ENCODE peak calls at places on chromosomes 1 and 21, in ten cellular contexts. A, E, O, N, Q, K, U, H, P and I are unnamed samples.

GRCh38 chr1:5740865-5741860 is 251.1 kb downstream of the NPHP4 start:
- DNase-seq in A (no peak), K (no peak), U (no peak), O (no peak), N (no peak), H (no peak), Q (no peak), E (no peak), P (no peak), I (no peak)

GRCh38 chr1:171254859-171255258 is 6.6 kb downstream of the FMO1 start:
- DNase-seq in P (no peak), Q (no peak), U (no peak), N (no peak), K (peak; percentile 59), E (no peak), H (no peak), A (peak; percentile 83), O (no peak), I (no peak)

GRCh38 chr21:46634966-46635323 is 529 bp upstream of the PRMT2 start:
- DNase-seq in N (peak; percentile 85), E (peak; percentile 91), Q (peak; percentile 74), O (no peak), H (no peak), P (peak; percentile 91), K (peak; percentile 82), U (no peak), A (peak; percentile 74), I (no peak)

GRCh38 chr1:178543291-178543609 is 30.3 kb downstream of the TEX35 start:
- DNase-seq in P (no peak), A (no peak), N (no peak), Q (no peak), E (no peak), U (no peak), O (no peak), H (no peak), K (no peak), I (no peak)

GRCh38 chr1:239308701-239309333 is 77.6 kb upstream of the CHRM3 start:
- DNase-seq in U (peak; percentile 50), Q (peak; percentile 44), E (no peak), H (peak; percentile 55), A (peak; percentile 22), K (peak; percentile 1), P (no peak), N (no peak), O (no peak), I (no peak)

GRCh38 chr1:50967416-50968020 is 2.5 kb upstream of the CDKN2C start:
- DNase-seq in U (no peak), N (no peak), H (no peak), Q (no peak), O (no peak), A (no peak), E (peak; percentile 55), K (peak; percentile 61), P (peak; percentile 45), I (no peak)

GRCh38 chr1:243293941-243294722 is 38.3 kb downstream of the SDCCAG8 start:
- DNase-seq in Q (no peak), E (no peak), U (no peak), P (no peak), O (no peak), N (no peak), A (peak; percentile 22), K (no peak), H (peak; percentile 26), I (no peak)

GRCh38 chr1:222288056-222288455 is 259.8 kb downstream of the HHIPL2 start:
- DNase-seq in U (no peak), P (peak; percentile 67), K (peak; percentile 44), A (peak; percentile 88), Q (no peak), H (no peak), O (no peak), E (peak; percentile 32), N (no peak), I (no peak)

GRCh38 chr1:106926748-106927582 is 129.5 kb upstream of the PRMT6 start:
- DNase-seq in P (no peak), Q (no peak), O (no peak), A (peak; percentile 72), H (no peak), U (no peak), N (no peak), E (no peak), K (peak; percentile 40), I (no peak)

GRCh38 chr1:48069662-48070432 is 72.7 kb upstream of the TRABD2B start:
- DNase-seq in E (peak; percentile 84), N (peak; percentile 44), O (no peak), K (peak; percentile 44), H (no peak), Q (no peak), A (no peak), P (no peak), U (no peak), I (no peak)

GRCh38 chr1:197210426-197210825 is 57.6 kb upstream of the CRB1 start:
- DNase-seq in A (peak; percentile 24), N (no peak), E (no peak), Q (no peak), K (no peak), H (no peak), O (no peak), U (no peak), P (peak; percentile 7), I (no peak)

GRCh38 chr1:54011316-54012007 is 6.5 kb downstream of the LDLRAD1 start:
- DNase-seq in P (no peak), Q (no peak), E (no peak), H (no peak), A (no peak), O (no peak), K (no peak), U (no peak), N (no peak), I (no peak)

GRCh38 chr1:81797701-81798100 is 3.0 kb upstream of the ADGRL2 start:
- DNase-seq in P (no peak), U (no peak), E (no peak), K (peak; percentile 11), N (no peak), O (no peak), H (no peak), Q (no peak), A (no peak), I (no peak)

GRCh38 chr21:16534408-16535099 is 804.8 kb downstream of the USP25 start:
- DNase-seq in H (no peak), P (peak; percentile 44), N (peak; percentile 84), K (peak; percentile 87), A (peak; percentile 54), Q (peak; percentile 55), E (peak; percentile 98), O (no peak), U (no peak), I (no peak)

GRCh38 chr1:2545754-2546514 is 10.2 kb upstream of the TNFRSF14 start:
- DNase-seq in H (peak; percentile 85), O (peak; percentile 85), Q (peak; percentile 92), E (peak; percentile 48), N (peak; percentile 84), P (peak; percentile 89), U (peak; percentile 78), A (peak; percentile 64), K (peak; percentile 58), I (peak; percentile 85)

GRCh38 chr21:42103843-42104242 is 32.7 kb downstream of the UMODL1 start:
- DNase-seq in Q (no peak), E (no peak), O (no peak), A (no peak), N (no peak), U (no peak), H (no peak), P (no peak), K (no peak), I (no peak)

GRCh38 chr1:10031461-10031860 is 1.3 kb upstream of the UBE4B start:
- DNase-seq in P (peak; percentile 22), E (peak; percentile 80), U (no peak), K (no peak), N (no peak), H (no peak), O (no peak), A (peak; percentile 37), Q (no peak), I (no peak)

GRCh38 chr1:37473431-37474050 is 839 bp upstream of the ZC3H12A start:
- DNase-seq in Q (no peak), P (peak; percentile 61), O (no peak), H (no peak), N (no peak), U (no peak), K (no peak), A (peak; percentile 43), E (peak; percentile 45), I (no peak)
- TF ChIP-seq CTCF in Q (no peak), P (no peak), O (no peak), H (no peak), N (no peak), U (no peak), K (no peak), A (peak; percentile 27), E (peak; percentile 5), I (no peak)

DNA sequence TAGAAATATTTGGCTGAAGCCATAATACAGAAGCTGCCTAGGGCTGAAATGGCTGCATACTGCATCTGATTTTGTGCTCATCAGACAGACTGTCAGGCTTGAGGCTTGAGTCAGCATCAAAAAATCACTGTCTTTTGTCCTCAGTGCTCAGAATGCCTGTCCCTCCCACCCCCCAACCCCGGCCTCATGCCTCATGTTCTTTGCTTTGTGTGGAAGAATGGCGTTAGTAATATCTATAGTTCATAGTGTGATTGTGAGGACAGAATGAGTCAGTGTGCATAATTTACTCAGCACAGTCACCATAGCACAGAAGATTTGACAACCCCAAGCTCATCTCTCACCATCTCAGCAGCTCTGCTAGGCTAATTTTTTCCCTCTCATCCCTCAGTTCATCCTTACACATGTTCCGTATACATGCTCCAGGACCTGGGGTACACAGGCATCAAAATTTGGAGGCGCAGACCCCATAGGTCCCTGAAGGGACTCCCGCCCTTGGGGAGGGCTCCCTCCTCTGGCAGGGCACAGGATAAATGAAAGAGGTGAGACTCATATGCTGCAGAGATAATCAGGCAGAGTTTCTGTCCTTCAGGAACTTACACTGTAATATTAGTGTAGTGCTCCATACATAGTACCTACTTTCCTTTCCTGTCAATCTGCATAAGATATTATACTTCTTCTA is 159.1 kb upstream of the C8B start:
- DNase-seq in E (no peak), H (no peak), P (no peak), U (no peak), O (no peak), A (peak; percentile 93), N (no peak), K (peak; percentile 64), Q (no peak), I (no peak)
- TF ChIP-seq CTCF in E (no peak), H (no peak), P (no peak), U (peak; percentile 39), O (no peak), A (peak; percentile 50), N (no peak), K (peak; percentile 31), Q (no peak), I (peak; percentile 45)

DNA sequence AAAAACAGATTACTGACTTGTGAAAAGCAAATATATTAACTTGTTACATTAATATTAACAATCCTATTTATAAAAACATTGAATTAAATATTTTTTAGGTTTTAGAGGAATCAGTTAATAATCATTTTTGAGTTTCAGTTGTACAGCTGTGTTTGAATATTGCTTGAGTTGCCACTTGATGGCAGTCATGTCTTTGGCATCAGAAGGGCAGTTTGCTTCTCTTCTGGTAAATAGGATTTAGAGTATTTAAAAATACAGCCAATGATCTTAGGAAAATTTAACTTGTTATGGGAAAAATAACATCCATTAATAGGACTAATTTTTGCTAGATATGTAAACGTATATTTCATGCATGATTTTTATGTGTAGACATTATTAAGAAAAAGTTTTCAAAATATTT is 234.1 kb downstream of the NCAM2 start:
- DNase-seq in A (peak; percentile 1), K (peak; percentile 69), O (no peak), E (peak; percentile 77), P (peak; percentile 50), N (no peak), U (no peak), H (peak; percentile 9), Q (no peak), I (no peak)
- TF ChIP-seq CTCF in A (no peak), K (peak; percentile 57), O (no peak), E (peak; percentile 59), P (peak; percentile 52), N (no peak), U (peak; percentile 78), H (peak; percentile 51), Q (no peak), I (peak; percentile 82)

GRCh38 chr1:230568008-230568407 is 74.3 kb upstream of the COG2 start:
- DNase-seq in H (no peak), A (peak; percentile 49), O (no peak), P (no peak), K (peak; percentile 46), E (peak; percentile 16), N (no peak), U (no peak), Q (no peak), I (no peak)
- TF ChIP-seq CTCF in H (no peak), A (peak; percentile 42), O (no peak), P (no peak), K (peak; percentile 7), E (peak; percentile 15), N (no peak), U (peak; percentile 42), Q (no peak), I (peak; percentile 49)